ENCODE peak calls at places on chromosomes 5 and 9, in seven cellular contexts. Z, R, V, O, I, S and C are unnamed samples.

GRCh38 chr5:78127875-78128274 is 166.6 kb downstream of the AP3B1 start:
- DNase-seq in Z (no peak), R (no peak), V (no peak), O (no peak), I (no peak), S (no peak), C (no peak)

GRCh38 chr5:6108540-6108848 is 269.9 kb downstream of the MED10 start:
- DNase-seq in Z (no peak), R (no peak), V (no peak), O (no peak), I (no peak), S (no peak), C (no peak)

GRCh38 chr5:73899055-73899454 is 273.1 kb downstream of the ARHGEF28 start:
- DNase-seq in Z (no peak), R (no peak), V (no peak), O (no peak), I (no peak), S (peak), C (peak)

GRCh38 chr9:69023650-69024049 is 9.7 kb upstream of the PRKACG start:
- DNase-seq in Z (no peak), R (no peak), V (no peak), O (peak), I (no peak), S (no peak), C (no peak)

GRCh38 chr5:179142434-179143198 is 82.4 kb downstream of the ZNF354C start:
- DNase-seq in Z (no peak), R (no peak), V (no peak), O (no peak), I (peak), S (no peak), C (no peak)

GRCh38 chr5:44389410-44389879 is at the start of gene FGF10:
- DNase-seq in Z (peak), R (peak), V (no peak), O (no peak), I (no peak), S (no peak), C (peak)

GRCh38 chr5:71973563-71973962 is 133.7 kb upstream of the MAP1B start:
- DNase-seq in Z (no peak), R (no peak), V (no peak), O (no peak), I (no peak), S (no peak), C (no peak)

GRCh38 chr5:14109771-14110170 is 33.4 kb upstream of the TRIO start:
- DNase-seq in Z (no peak), R (no peak), V (no peak), O (no peak), I (no peak), S (no peak), C (no peak)

GRCh38 chr9:86854898-86855523 is 92.3 kb downstream of the GAS1 start:
- DNase-seq in Z (no peak), R (no peak), V (peak), O (peak), I (peak), S (no peak), C (peak)

GRCh38 chr9:135480071-135480941 is 724 bp downstream of the PPP1R26 start:
- DNase-seq in Z (peak), R (no peak), V (peak), O (peak), I (peak), S (no peak), C (peak)

GRCh38 chr5:1021136-1021968 is 12.8 kb downstream of the NKD2 start:
- DNase-seq in Z (no peak), R (peak), V (no peak), O (no peak), I (no peak), S (no peak), C (no peak)

GRCh38 chr5:107486489-107486888 is 184.2 kb downstream of the EFNA5 start:
- DNase-seq in Z (no peak), R (no peak), V (no peak), O (no peak), I (peak), S (no peak), C (peak)

GRCh38 chr5:107430077-107430625 is 240.6 kb downstream of the EFNA5 start:
- DNase-seq in Z (peak), R (no peak), V (no peak), O (no peak), I (peak), S (no peak), C (no peak)

GRCh38 chr5:87851603-87852002 is 417.0 kb downstream of the TMEM161B start:
- DNase-seq in Z (no peak), R (no peak), V (no peak), O (no peak), I (no peak), S (no peak), C (no peak)

GRCh38 chr5:28414619-28415018 is 1376.2 kb upstream of the CDH9 start:
- DNase-seq in Z (no peak), R (no peak), V (no peak), O (no peak), I (no peak), S (no peak), C (no peak)

GRCh38 chr9:3863686-3864085 is 337.9 kb upstream of the RFX3 start:
- DNase-seq in Z (no peak), R (no peak), V (no peak), O (no peak), I (no peak), S (no peak), C (no peak)